ENCODE peak calls at places on chromosomes 3 and 15, in eight cellular contexts. J, O, X, L, T, D, N and W are unnamed samples.

GRCh38 chr15:83734487-83734886 is 80.6 kb downstream of the ADAMTSL3 start:
- DNase-seq in J (no peak), O (no peak), X (no peak), L (no peak), T (peak), D (no peak), N (peak), W (no peak)

GRCh38 chr3:23455084-23455483 is 252.0 kb downstream of the UBE2E2 start:
- DNase-seq in J (no peak), O (no peak), X (peak), L (peak), T (no peak), D (peak), N (peak), W (peak)

GRCh38 chr3:29176501-29176900 is 104.4 kb upstream of the RBMS3 start:
- DNase-seq in J (no peak), O (no peak), X (no peak), L (no peak), T (no peak), D (no peak), N (no peak), W (no peak)

GRCh38 chr3:83873550-83873949 is 1085.2 kb upstream of the CADM2 start:
- DNase-seq in J (no peak), O (no peak), X (no peak), L (no peak), T (no peak), D (no peak), N (no peak), W (no peak)

GRCh38 chr3:160001154-160001760 is 12.6 kb downstream of the IL12A start:
- DNase-seq in J (no peak), O (no peak), X (no peak), L (no peak), T (no peak), D (no peak), N (no peak), W (no peak)

GRCh38 chr3:132343018-132343612 is 25.9 kb downstream of the ACP3 start:
- DNase-seq in J (no peak), O (peak), X (peak), L (peak), T (peak), D (peak), N (peak), W (peak)

GRCh38 chr15:43930079-43930478 is 103.3 kb downstream of the WDR76 start:
- DNase-seq in J (no peak), O (no peak), X (no peak), L (peak), T (no peak), D (no peak), N (peak), W (no peak)

GRCh38 chr15:80152896-80153876 is at the start of gene FAH:
- DNase-seq in J (no peak), O (peak), X (no peak), L (peak), T (peak), D (no peak), N (no peak), W (no peak)

GRCh38 chr3:124248471-124249028 is 256.6 kb upstream of the ROPN1 start:
- DNase-seq in J (no peak), O (no peak), X (no peak), L (peak), T (no peak), D (peak), N (peak), W (no peak)

GRCh38 chr3:49406571-49407565 is 4.9 kb downstream of the RHOA start:
- DNase-seq in J (no peak), O (no peak), X (no peak), L (no peak), T (no peak), D (no peak), N (no peak), W (no peak)

GRCh38 chr3:121793078-121793477 is 41.8 kb downstream of the IQCB1 start:
- DNase-seq in J (no peak), O (no peak), X (no peak), L (no peak), T (no peak), D (no peak), N (no peak), W (no peak)

GRCh38 chr3:188288153-188288552 is 134.2 kb downstream of the LPP start:
- DNase-seq in J (no peak), O (no peak), X (no peak), L (no peak), T (no peak), D (no peak), N (no peak), W (no peak)

GRCh38 chr15:59539799-59540198 is 71.8 kb upstream of the GCNT3 start:
- DNase-seq in J (no peak), O (no peak), X (no peak), L (no peak), T (no peak), D (no peak), N (no peak), W (no peak)

GRCh38 chr15:29449136-29449535 is 179.5 kb upstream of the NSMCE3 start:
- DNase-seq in J (no peak), O (no peak), X (no peak), L (no peak), T (no peak), D (no peak), N (no peak), W (no peak)

GRCh38 chr15:52733078-52733477 is 53.9 kb upstream of the ATOSA start:
- DNase-seq in J (no peak), O (no peak), X (no peak), L (no peak), T (no peak), D (no peak), N (peak), W (peak)

GRCh38 chr3:123096701-123097100 is 29.9 kb downstream of the PDIA5 start:
- DNase-seq in J (no peak), O (no peak), X (no peak), L (no peak), T (no peak), D (peak), N (peak), W (peak)

GRCh38 chr3:129001817-129002572 is 891 bp downstream of the EFCC1 start:
- DNase-seq in J (no peak), O (no peak), X (peak), L (peak), T (no peak), D (no peak), N (no peak), W (no peak)

GRCh38 chr15:63056843-63057242 is 14.3 kb downstream of the TPM1 start:
- DNase-seq in J (no peak), O (no peak), X (no peak), L (no peak), T (no peak), D (no peak), N (peak), W (no peak)

GRCh38 chr3:58924581-58924980 is 125.2 kb downstream of the CFAP20DC start:
- DNase-seq in J (no peak), O (no peak), X (no peak), L (peak), T (no peak), D (peak), N (no peak), W (no peak)

GRCh38 chr3:194890086-194890485 is 204.4 kb downstream of the FAM43A start:
- DNase-seq in J (no peak), O (no peak), X (no peak), L (no peak), T (no peak), D (no peak), N (no peak), W (no peak)

GRCh38 chr3:134018406-134018805 is 11.3 kb downstream of the SLCO2A1 start:
- DNase-seq in J (no peak), O (no peak), X (no peak), L (no peak), T (no peak), D (no peak), N (peak), W (no peak)

GRCh38 chr3:48425281-48425812 is 4.5 kb downstream of the PLXNB1 start:
- DNase-seq in J (no peak), O (no peak), X (no peak), L (no peak), T (no peak), D (no peak), N (peak), W (no peak)

GRCh38 chr3:16188071-16188470 is 13.6 kb downstream of the GALNT15 start:
- DNase-seq in J (no peak), O (no peak), X (no peak), L (no peak), T (no peak), D (no peak), N (no peak), W (no peak)

GRCh38 chr3:149534671-149535394 is 60.3 kb downstream of the TM4SF4 start:
- DNase-seq in J (no peak), O (peak), X (no peak), L (peak), T (no peak), D (no peak), N (peak), W (no peak)

GRCh38 chr15:69700380-69700779 is 247.8 kb downstream of the RPLP1 start:
- DNase-seq in J (no peak), O (no peak), X (no peak), L (no peak), T (no peak), D (no peak), N (no peak), W (no peak)

GRCh38 chr3:42403737-42404136 is 6.7 kb downstream of the LYZL4 start:
- DNase-seq in J (no peak), O (no peak), X (no peak), L (no peak), T (no peak), D (no peak), N (no peak), W (no peak)

GRCh38 chr3:195069501-195070251 is 201.3 kb downstream of the XXYLT1 start:
- DNase-seq in J (no peak), O (no peak), X (no peak), L (no peak), T (no peak), D (no peak), N (no peak), W (no peak)

GRCh38 chr3:111725706-111726105 is 130.6 kb upstream of the ZBED2 start:
- DNase-seq in J (no peak), O (no peak), X (no peak), L (no peak), T (no peak), D (no peak), N (peak), W (no peak)